ENCODE peak calls at places on chromosome 13, in eight cellular contexts. O is GM23248, H is astrocyte, X is GM23338, T is H9, P is fibroblast of lung, D is endothelial cell of umbilical vein, B is K562. I is an unnamed sample.

GRCh38 chr13:20536992-20537391 is 11.3 kb upstream of the CRYL1 start:
- DNase-seq in X (no peak), D (no peak), H (no peak), O (no peak), B (no peak), T (no peak), P (no peak), I (no peak)

GRCh38 chr13:80572308-80572676 is 231.4 kb upstream of the SPRY2 start:
- DNase-seq in T (no peak), O (no peak), H (no peak), B (no peak), X (no peak), D (no peak), P (no peak), I (no peak)

GRCh38 chr13:66563076-66563475 is 667.1 kb downstream of the PCDH9 start:
- DNase-seq in H (no peak), B (no peak), D (no peak), P (peak; percentile 10), O (no peak), T (no peak), X (no peak), I (no peak)

GRCh38 chr13:113364371-113364932 is 522 bp upstream of the GRTP1 start:
- DNase-seq in O (peak; percentile 41), P (no peak), D (no peak), T (no peak), X (no peak), H (no peak), B (no peak), I (no peak)

GRCh38 chr13:47897411-47898050 is 103.5 kb downstream of the SUCLA2 start:
- DNase-seq in O (peak; percentile 67), T (peak; percentile 61), B (no peak), P (peak; percentile 86), D (no peak), H (peak; percentile 82), X (peak; percentile 69), I (no peak)

GRCh38 chr13:108104736-108105135 is 110.6 kb downstream of the LIG4 start:
- DNase-seq in D (no peak), P (no peak), B (no peak), X (no peak), H (no peak), O (no peak), T (no peak), I (no peak)

GRCh38 chr13:34207334-34207733 is 389.4 kb downstream of the RFC3 start:
- DNase-seq in O (peak; percentile 91), D (peak; percentile 34), H (peak; percentile 90), P (peak; percentile 94), X (no peak), B (no peak), T (no peak), I (peak; percentile 43)

GRCh38 chr13:36142735-36143134 is 11.6 kb upstream of the DCLK1 start:
- DNase-seq in X (peak; percentile 14), O (no peak), T (no peak), H (no peak), P (no peak), D (no peak), B (no peak), I (no peak)

GRCh38 chr13:112767506-112768471 is 78.0 kb downstream of the ATP11A start:
- DNase-seq in D (no peak), O (no peak), H (no peak), B (no peak), P (no peak), X (no peak), T (no peak), I (no peak)

GRCh38 chr13:55199132-55199531 is 1941.6 kb upstream of the PRR20A start:
- DNase-seq in H (no peak), T (no peak), D (no peak), P (no peak), O (no peak), B (no peak), X (peak; percentile 11), I (peak; percentile 26)

GRCh38 chr13:46523972-46524737 is 28.8 kb upstream of the LRCH1 start:
- DNase-seq in O (peak; percentile 41), H (no peak), P (no peak), B (no peak), T (no peak), D (peak; percentile 15), X (no peak), I (no peak)

GRCh38 chr13:75312884-75313520 is 169.0 kb downstream of the TBC1D4 start:
- DNase-seq in P (no peak), T (no peak), D (no peak), O (no peak), H (no peak), B (no peak), X (no peak), I (no peak)

GRCh38 chr13:76677047-76677446 is 209.2 kb downstream of the KCTD12 start:
- DNase-seq in O (peak; percentile 15), D (peak; percentile 34), H (peak; percentile 56), X (no peak), B (no peak), P (peak; percentile 64), T (no peak), I (no peak)

GRCh38 chr13:48633695-48634094 is 20.0 kb upstream of the CYSLTR2 start:
- DNase-seq in O (no peak), H (no peak), P (no peak), D (no peak), B (no peak), T (no peak), X (no peak), I (no peak)

GRCh38 chr13:22717036-22717435 is 463.7 kb upstream of the SGCG start:
- DNase-seq in D (no peak), P (no peak), O (no peak), X (no peak), B (no peak), T (no peak), H (no peak), I (no peak)

GRCh38 chr13:40764587-40765403 is 6.2 kb downstream of the MRPS31 start:
- DNase-seq in X (no peak), O (peak; percentile 49), P (peak; percentile 95), B (no peak), D (no peak), T (no peak), H (peak; percentile 94), I (no peak)

GRCh38 chr13:40765602-40766001 is 5.4 kb downstream of the MRPS31 start:
- DNase-seq in X (no peak), O (no peak), B (no peak), T (no peak), D (no peak), P (no peak), H (no peak), I (no peak)

GRCh38 chr13:40758811-40759210 is 12.2 kb downstream of the MRPS31 start:
- DNase-seq in X (no peak), H (no peak), D (no peak), B (no peak), T (no peak), O (no peak), P (no peak), I (no peak)

DNA sequence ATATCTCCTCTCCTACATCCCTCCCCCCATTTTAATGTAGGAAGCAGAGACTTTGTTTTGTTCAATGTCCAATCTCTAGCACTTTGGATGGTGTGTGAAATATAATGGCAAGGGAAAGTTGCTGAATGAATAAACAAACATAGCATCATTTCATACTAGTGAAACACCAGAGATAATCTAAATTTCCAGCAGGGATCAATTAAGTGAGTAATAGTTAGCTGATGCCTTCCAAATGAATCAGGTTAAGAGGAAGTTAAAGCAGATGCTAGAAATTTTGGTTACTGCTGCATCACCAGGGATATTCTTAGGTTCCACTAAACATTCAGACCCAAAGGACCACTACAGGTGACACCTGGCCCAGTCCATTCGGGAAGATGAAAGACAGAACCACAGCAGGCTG is 8.1 kb downstream of the MRPS31 start:
- DNase-seq in P (peak; percentile 23), D (no peak), H (no peak), X (no peak), B (no peak), O (peak; percentile 84), T (no peak), I (no peak)
- H3K4me2 ChIP-seq in P (peak overlapping the region; percentile 72), D (no peak overlapping the region), H (peak overlapping the region; percentile 18), X (no peak overlapping the region), B (no peak overlapping the region), O (no peak overlapping the region), T (no peak overlapping the region), I (no peak overlapping the region)

GRCh38 chr13:97282705-97283104 is 60.6 kb downstream of the MBNL2 start:
- DNase-seq in O (peak; percentile 23), T (no peak), X (no peak), P (peak; percentile 61), B (no peak), H (peak; percentile 44), D (no peak), I (no peak)
- H3K4me1 ChIP-seq in O (peaks cover 66% of the 10 kb centered on the region), T (no peaks in the 10 kb centered on the region), X (no peaks in the 10 kb centered on the region), P (peaks cover 14% of the 10 kb centered on the region), B (no peaks in the 10 kb centered on the region), H (peaks cover 33% of the 10 kb centered on the region), D (peaks cover 46% of the 10 kb centered on the region), I (peaks cover 29% of the 10 kb centered on the region)

GRCh38 chr13:30376426-30377311 is 45.6 kb upstream of the UBE2L5 start:
- DNase-seq in X (peak; percentile 47), B (no peak), O (no peak), H (no peak), T (no peak), D (no peak), P (no peak), I (no peak)
- H3K27ac ChIP-seq in X (no peak overlapping the region), B (no peak overlapping the region), O (no peak overlapping the region), H (no peak overlapping the region), T (no peak overlapping the region), D (no peak overlapping the region), P (no peak overlapping the region), I (no peak overlapping the region)

GRCh38 chr13:91184244-91184926 is 163.1 kb upstream of the MIR17HG start:
- DNase-seq in P (peak; percentile 28), O (peak; percentile 2), B (no peak), H (peak; percentile 9), T (no peak), D (no peak), X (no peak), I (no peak)

GRCh38 chr13:91185294-91185863 is 162.1 kb upstream of the MIR17HG start:
- DNase-seq in T (no peak), H (peak; percentile 7), D (peak; percentile 2), B (no peak), X (peak; percentile 28), P (peak; percentile 23), O (peak; percentile 15), I (no peak)

GRCh38 chr13:91187522-91187921 is 160.0 kb upstream of the MIR17HG start:
- DNase-seq in O (no peak), P (no peak), T (no peak), X (no peak), D (no peak), B (no peak), H (no peak), I (no peak)

DNA sequence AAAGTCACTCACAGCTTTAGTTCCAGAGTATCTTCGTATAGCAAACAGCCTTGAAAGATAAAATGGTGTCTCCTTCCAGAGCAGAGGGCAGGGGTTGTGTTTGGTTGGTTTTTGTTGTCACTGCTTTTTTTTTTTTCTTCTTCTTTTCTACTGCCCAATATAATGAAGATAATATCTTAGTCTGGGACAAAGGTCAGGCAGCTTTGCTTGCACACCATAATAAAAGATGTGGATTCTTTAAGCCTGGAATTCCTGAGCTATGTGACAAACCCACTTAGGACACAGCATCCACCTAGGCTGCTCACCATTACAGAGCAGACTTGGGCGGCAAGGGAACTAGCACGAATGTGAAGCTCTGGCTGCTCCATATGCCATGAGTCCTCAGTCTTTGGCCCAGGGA is 165.6 kb upstream of the MIR17HG start:
- DNase-seq in H (no peak), O (no peak), X (no peak), B (no peak), T (no peak), D (no peak), P (no peak), I (peak; percentile 53)
- H3K4me2 ChIP-seq in H (no peak overlapping the region), O (no peak overlapping the region), X (no peak overlapping the region), B (no peak overlapping the region), T (no peak overlapping the region), D (no peak overlapping the region), P (no peak overlapping the region), I (peak overlapping the region; percentile 35)

I was measured in hepatocyte.